ENCODE peak calls at places on chromosomes 13 and 19, in nine cellular contexts. R is suprapubic skin, V is fibroblast of the aortic adventitia, S is stomach, L is AG04449, W is brain microvascular endothelial cell, T is fibroblast of mammary gland, D is AG09309, N is HFF-Myc. F is an unnamed sample.
A peak's percentile ranks its signal among the peaks of the same experiment; 100 is the strongest.

GRCh38 chr13:67225252-67226159 is 4.6 kb downstream of the PCDH9 start:
- DNase-seq in R (no peak), V (no peak), S (no peak), L (no peak), W (no peak), T (no peak), D (no peak), N (no peak), F (no peak)

GRCh38 chr13:75250526-75251183 is 231.3 kb downstream of the TBC1D4 start:
- DNase-seq in R (no peak), V (peak; percentile 87), S (no peak), L (peak; percentile 28), W (peak; percentile 71), T (peak; percentile 84), D (no peak), N (no peak), F (no peak)

GRCh38 chr19:19240476-19240875 is 28.7 kb downstream of the NCAN start:
- DNase-seq in R (no peak), V (no peak), S (no peak), L (no peak), W (no peak), T (no peak), D (no peak), N (no peak), F (no peak)

GRCh38 chr19:54127688-54128440 is 9.7 kb upstream of the CNOT3 start:
- DNase-seq in R (no peak), V (no peak), S (no peak), L (no peak), W (no peak), T (no peak), D (no peak), N (no peak), F (no peak)

GRCh38 chr13:41944229-41944628 is 16.7 kb downstream of the VWA8 start:
- DNase-seq in R (no peak), V (no peak), S (no peak), L (no peak), W (no peak), T (peak; percentile 13), D (no peak), N (no peak), F (no peak)

GRCh38 chr13:44715287-44716224 is 139.4 kb upstream of the TSC22D1 start:
- DNase-seq in R (no peak), V (peak; percentile 56), S (no peak), L (no peak), W (no peak), T (peak; percentile 57), D (peak; percentile 28), N (peak; percentile 47), F (no peak)

GRCh38 chr19:50933640-50934039 is 19.2 kb downstream of the KLK5 start:
- DNase-seq in R (no peak), V (peak; percentile 43), S (no peak), L (no peak), W (peak; percentile 7), T (peak; percentile 54), D (peak; percentile 11), N (no peak), F (no peak)

GRCh38 chr13:48344264-48344663 is 40.7 kb downstream of the RB1 start:
- DNase-seq in R (no peak), V (no peak), S (no peak), L (no peak), W (no peak), T (no peak), D (no peak), N (no peak), F (no peak)

DNA sequence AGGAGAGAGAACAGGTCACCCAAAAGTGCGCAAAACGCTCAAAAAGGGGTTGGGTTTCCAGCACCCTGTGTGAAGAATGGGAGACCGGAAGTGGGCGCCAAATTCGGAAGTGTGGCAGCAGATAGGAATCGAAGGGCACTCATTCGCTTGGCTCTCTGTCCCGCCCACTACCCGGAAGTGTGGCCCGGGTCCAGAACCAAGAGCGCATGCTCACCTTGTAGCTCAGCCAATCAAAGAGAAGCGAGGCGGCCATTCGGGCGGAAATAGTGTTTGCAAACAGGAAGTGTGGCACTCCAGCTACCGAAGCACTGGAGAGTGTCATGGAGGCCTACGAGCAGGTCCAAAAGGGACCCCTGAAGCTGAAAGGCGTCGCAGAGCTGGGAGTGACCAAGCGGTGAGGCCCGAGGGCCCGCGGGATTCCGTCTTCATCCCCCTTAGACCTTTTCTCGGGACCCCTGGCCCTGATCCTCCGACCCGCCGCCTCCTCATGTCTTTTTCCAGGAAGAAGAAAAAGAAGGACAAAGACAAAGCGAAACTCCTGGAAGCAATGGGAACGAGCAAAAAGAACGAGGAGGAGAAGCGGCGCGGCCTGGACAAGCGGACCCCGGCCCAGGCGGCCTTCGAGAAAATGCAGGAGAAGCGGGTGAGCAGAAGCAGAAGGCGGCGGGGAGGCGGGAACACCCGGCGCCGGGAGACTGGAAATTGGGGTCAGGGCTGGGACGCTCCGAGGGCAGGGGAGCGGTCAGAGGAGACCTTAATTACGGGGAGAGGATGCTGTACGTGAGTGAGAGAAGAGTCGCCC is at the start of gene FAM32A:
- DNase-seq in R (peak; percentile 100), V (peak; percentile 99), S (peak; percentile 100), L (peak; percentile 95), W (peak; percentile 99), T (peak; percentile 98), D (peak; percentile 95), N (peak; percentile 98), F (peak; percentile 98)
- TF ChIP-seq CTCF in R (peak; percentile 37), V (no peak), S (no peak), L (peak; percentile 5), W (peak; percentile 42), T (peak; percentile 15), D (peak; percentile 10), N (peak; percentile 13), F (peak; percentile 25)

GRCh38 chr19:28393574-28394336 is 819.2 kb downstream of the UQCRFS1 start:
- DNase-seq in R (no peak), V (no peak), S (no peak), L (no peak), W (no peak), T (peak; percentile 6), D (no peak), N (no peak), F (no peak)
- H3K4me3 ChIP-seq in R (no peak overlapping the region), V (no peak overlapping the region), S (no peak overlapping the region), L (no peak overlapping the region), W (no peak overlapping the region), T (no peak overlapping the region), D (no peak overlapping the region), N (no peak overlapping the region), F (no peak overlapping the region)

DNA sequence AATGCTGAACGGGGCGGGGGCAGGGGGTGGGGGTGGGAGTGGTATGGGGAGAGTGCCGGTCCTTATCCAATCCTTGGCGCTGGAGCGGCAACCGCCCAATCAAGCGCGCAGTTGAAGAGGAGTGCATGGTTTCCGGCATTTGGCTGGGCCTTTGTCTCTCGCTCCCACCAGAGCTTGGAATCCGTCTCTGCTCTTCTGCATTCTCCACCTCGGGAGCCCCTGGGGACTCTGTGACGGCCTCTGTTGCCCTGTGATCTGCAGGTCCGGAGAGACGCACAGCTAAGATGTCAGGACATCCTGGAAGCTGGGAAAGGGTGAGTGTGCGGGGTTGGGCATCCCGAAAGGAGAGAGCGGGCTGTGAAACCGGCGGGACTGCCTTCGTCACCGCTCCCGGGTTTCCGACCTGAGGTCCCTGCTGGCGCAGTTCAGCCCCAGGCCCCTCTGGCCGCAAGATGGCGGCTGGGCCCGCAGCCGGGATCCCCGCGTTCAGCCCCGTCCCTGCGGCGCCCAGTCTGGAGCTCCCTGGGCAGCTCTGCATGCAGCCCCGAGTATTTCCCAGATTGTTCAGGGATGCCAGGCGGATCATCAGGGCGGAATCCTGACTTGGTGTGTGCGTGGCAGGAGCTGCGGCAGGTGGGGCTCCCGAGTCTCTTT is 53.6 kb upstream of the ZNF254 start:
- DNase-seq in R (peak; percentile 94), V (peak; percentile 90), S (peak; percentile 89), L (peak; percentile 64), W (peak; percentile 94), T (peak; percentile 90), D (peak; percentile 68), N (peak; percentile 82), F (peak; percentile 82)
- TF ChIP-seq CTCF in R (no peak), V (no peak), S (no peak), L (no peak), W (peak; percentile 8), T (no peak), D (no peak), N (no peak), F (no peak)

GRCh38 chr19:36796714-36796999 is 24.1 kb upstream of the ZNF850 start:
- DNase-seq in R (no peak), V (no peak), S (no peak), L (no peak), W (no peak), T (no peak), D (no peak), N (no peak), F (no peak)

GRCh38 chr19:36797786-36798108 is 25.1 kb upstream of the ZNF850 start:
- DNase-seq in R (no peak), V (no peak), S (no peak), L (no peak), W (no peak), T (no peak), D (no peak), N (no peak), F (no peak)
- H3K4me3 ChIP-seq in R (peak overlapping the region; percentile 81), V (peak overlapping the region; percentile 95), S (peak overlapping the region; percentile 85), L (peak overlapping the region; percentile 93), W (peak overlapping the region; percentile 96), T (peak overlapping the region; percentile 86), D (peak overlapping the region; percentile 56), N (peak overlapping the region; percentile 66), F (peak overlapping the region; percentile 85)

GRCh38 chr19:10863107-10863700 is 8.1 kb upstream of the CARM1 start:
- DNase-seq in R (no peak), V (peak; percentile 61), S (peak; percentile 65), L (no peak), W (peak; percentile 69), T (peak; percentile 72), D (no peak), N (no peak), F (peak; percentile 28)

GRCh38 chr19:10864538-10864899 is 6.8 kb upstream of the CARM1 start:
- DNase-seq in R (peak; percentile 90), V (peak; percentile 82), S (peak; percentile 90), L (no peak), W (peak; percentile 67), T (peak; percentile 71), D (no peak), N (no peak), F (peak; percentile 57)

GRCh38 chr19:10866495-10866894 is 4.9 kb upstream of the CARM1 start:
- DNase-seq in R (no peak), V (no peak), S (no peak), L (no peak), W (no peak), T (no peak), D (no peak), N (no peak), F (no peak)

GRCh38 chr19:10861118-10861651 is 10.2 kb upstream of the CARM1 start:
- DNase-seq in R (no peak), V (no peak), S (peak; percentile 58), L (no peak), W (peak; percentile 45), T (no peak), D (no peak), N (no peak), F (no peak)

GRCh38 chr19:10862561-10863106 is 8.7 kb upstream of the CARM1 start:
- DNase-seq in R (no peak), V (no peak), S (no peak), L (no peak), W (no peak), T (no peak), D (no peak), N (no peak), F (no peak)
- TF ChIP-seq CTCF in R (no peak), V (no peak), S (no peak), L (no peak), W (no peak), T (no peak), D (no peak), N (no peak), F (no peak)

F was measured in astrocyte of the cerebellum.